ENCODE peak calls at places on chromosomes 12 and 14, in six cellular contexts. One of them, this sample, is unnamed.

GRCh38 chr14:53368714-53369191 is 215.6 kb upstream of the DDHD1 start:
- DNase-seq in lower lobe of right lung: no peak
- DNase-seq in endothelial cell: no peak
- DNase-seq in left ventricle myocardium inferior: no peak
- DNase-seq in left kidney: peak; percentile 31
- DNase-seq in adipocyte: peak; percentile 82
- DNase-seq in this sample: no peak

GRCh38 chr12:49524660-49525324 is 14.0 kb upstream of the KCNH3 start:
- DNase-seq in lower lobe of right lung: no peak
- DNase-seq in endothelial cell: no peak
- DNase-seq in adipocyte: no peak
- DNase-seq in left ventricle myocardium inferior: no peak
- DNase-seq in left kidney: no peak
- DNase-seq in this sample: no peak

GRCh38 chr14:60165547-60165876 is 314 bp upstream of the DHRS7 start:
- DNase-seq in left kidney: no peak
- DNase-seq in left ventricle myocardium inferior: no peak
- DNase-seq in endothelial cell: no peak
- DNase-seq in lower lobe of right lung: no peak
- DNase-seq in adipocyte: no peak
- DNase-seq in this sample: no peak

GRCh38 chr14:23577710-23578392 is 739 bp downstream of the JPH4 start:
- DNase-seq in adipocyte: no peak
- DNase-seq in left ventricle myocardium inferior: no peak
- DNase-seq in lower lobe of right lung: no peak
- DNase-seq in endothelial cell: no peak
- DNase-seq in left kidney: peak; percentile 86
- DNase-seq in this sample: no peak

GRCh38 chr14:104756477-104757237 is 3.7 kb downstream of the SIVA1 start:
- DNase-seq in left kidney: no peak
- DNase-seq in left ventricle myocardium inferior: no peak
- DNase-seq in lower lobe of right lung: no peak
- DNase-seq in adipocyte: no peak
- DNase-seq in endothelial cell: no peak
- DNase-seq in this sample: no peak

GRCh38 chr12:53170876-53171724 is 9.4 kb upstream of the ZNF740 start:
- DNase-seq in endothelial cell: no peak
- DNase-seq in adipocyte: no peak
- DNase-seq in left kidney: peak; percentile 26
- DNase-seq in lower lobe of right lung: no peak
- DNase-seq in left ventricle myocardium inferior: no peak
- DNase-seq in this sample: no peak

GRCh38 chr12:124406043-124406442 is 111.2 kb downstream of the RFLNA start:
- DNase-seq in lower lobe of right lung: no peak
- DNase-seq in left kidney: no peak
- DNase-seq in left ventricle myocardium inferior: no peak
- DNase-seq in endothelial cell: no peak
- DNase-seq in adipocyte: no peak
- DNase-seq in this sample: no peak

GRCh38 chr12:96501139-96501741 is 11.9 kb downstream of the CFAP54 start:
- DNase-seq in left ventricle myocardium inferior: peak; percentile 18
- DNase-seq in lower lobe of right lung: no peak
- DNase-seq in adipocyte: peak; percentile 38
- DNase-seq in left kidney: no peak
- DNase-seq in endothelial cell: peak; percentile 48
- DNase-seq in this sample: peak; percentile 44

GRCh38 chr12:132451172-132451835 is 38.6 kb upstream of the FBRSL1 start:
- DNase-seq in endothelial cell: no peak
- DNase-seq in left kidney: no peak
- DNase-seq in lower lobe of right lung: no peak
- DNase-seq in left ventricle myocardium inferior: no peak
- DNase-seq in adipocyte: no peak
- DNase-seq in this sample: no peak

GRCh38 chr12:8658361-8658760 is 4.3 kb downstream of the MFAP5 start:
- DNase-seq in left ventricle myocardium inferior: no peak
- DNase-seq in endothelial cell: no peak
- DNase-seq in left kidney: no peak
- DNase-seq in lower lobe of right lung: no peak
- DNase-seq in adipocyte: peak; percentile 65
- DNase-seq in this sample: no peak

GRCh38 chr12:123931686-123932321 is 40.8 kb downstream of the CCDC92 start:
- DNase-seq in left ventricle myocardium inferior: no peak
- DNase-seq in endothelial cell: no peak
- DNase-seq in adipocyte: no peak
- DNase-seq in left kidney: no peak
- DNase-seq in lower lobe of right lung: no peak
- DNase-seq in this sample: no peak

GRCh38 chr14:69572634-69573135 is 2.0 kb downstream of the CCDC177 start:
- DNase-seq in lower lobe of right lung: no peak
- DNase-seq in adipocyte: no peak
- DNase-seq in left ventricle myocardium inferior: no peak
- DNase-seq in left kidney: no peak
- DNase-seq in endothelial cell: no peak
- DNase-seq in this sample: no peak

GRCh38 chr14:101004954-101005353 is 101.4 kb upstream of the RTL1 start:
- DNase-seq in lower lobe of right lung: no peak
- DNase-seq in adipocyte: peak; percentile 69
- DNase-seq in endothelial cell: no peak
- DNase-seq in left ventricle myocardium inferior: no peak
- DNase-seq in left kidney: peak; percentile 37
- DNase-seq in this sample: no peak

GRCh38 chr12:6278439-6279255 is 31.8 kb upstream of the PLEKHG6 start:
- DNase-seq in left kidney: peak; percentile 90
- DNase-seq in left ventricle myocardium inferior: peak; percentile 83
- DNase-seq in endothelial cell: peak; percentile 94
- DNase-seq in lower lobe of right lung: peak; percentile 92
- DNase-seq in adipocyte: peak; percentile 96
- DNase-seq in this sample: peak; percentile 93

GRCh38 chr14:34867199-34867598 is 8.0 kb downstream of the BAZ1A start:
- DNase-seq in endothelial cell: no peak
- DNase-seq in lower lobe of right lung: no peak
- DNase-seq in adipocyte: no peak
- DNase-seq in left ventricle myocardium inferior: no peak
- DNase-seq in left kidney: no peak
- DNase-seq in this sample: no peak

GRCh38 chr12:15393037-15393436 is 70.7 kb downstream of the PTPRO start:
- DNase-seq in endothelial cell: no peak
- DNase-seq in adipocyte: no peak
- DNase-seq in lower lobe of right lung: no peak
- DNase-seq in left kidney: no peak
- DNase-seq in left ventricle myocardium inferior: no peak
- DNase-seq in this sample: no peak

GRCh38 chr12:64452559-64453329 is 824 bp downstream of the TBK1 start:
- DNase-seq in lower lobe of right lung: no peak
- DNase-seq in left ventricle myocardium inferior: no peak
- DNase-seq in left kidney: peak; percentile 54
- DNase-seq in adipocyte: peak; percentile 90
- DNase-seq in endothelial cell: no peak
- DNase-seq in this sample: no peak

GRCh38 chr14:95440496-95440895 is 76.0 kb downstream of the SYNE3 start:
- DNase-seq in left ventricle myocardium inferior: no peak
- DNase-seq in left kidney: peak; percentile 27
- DNase-seq in endothelial cell: no peak
- DNase-seq in adipocyte: peak; percentile 88
- DNase-seq in lower lobe of right lung: no peak
- DNase-seq in this sample: no peak

GRCh38 chr12:75623631-75624118 is 112.3 kb upstream of the KRR1 start:
- DNase-seq in left kidney: peak; percentile 40
- DNase-seq in lower lobe of right lung: no peak
- DNase-seq in adipocyte: peak; percentile 61
- DNase-seq in left ventricle myocardium inferior: no peak
- DNase-seq in endothelial cell: no peak
- DNase-seq in this sample: no peak

GRCh38 chr14:86935241-86935640 is 1057.7 kb downstream of the GALC start:
- DNase-seq in lower lobe of right lung: no peak
- DNase-seq in adipocyte: no peak
- DNase-seq in left kidney: no peak
- DNase-seq in endothelial cell: no peak
- DNase-seq in left ventricle myocardium inferior: no peak
- DNase-seq in this sample: no peak

GRCh38 chr12:114866331-114866730 is 182.4 kb upstream of the TBX3 start:
- DNase-seq in endothelial cell: no peak
- DNase-seq in lower lobe of right lung: no peak
- DNase-seq in adipocyte: no peak
- DNase-seq in left ventricle myocardium inferior: no peak
- DNase-seq in left kidney: no peak
- DNase-seq in this sample: no peak

GRCh38 chr14:45227566-45227965 is 25.4 kb downstream of the MIS18BP1 start:
- DNase-seq in endothelial cell: no peak
- DNase-seq in lower lobe of right lung: no peak
- DNase-seq in adipocyte: no peak
- DNase-seq in left kidney: no peak
- DNase-seq in left ventricle myocardium inferior: no peak
- DNase-seq in this sample: no peak

GRCh38 chr12:49230176-49230575 is 34.7 kb upstream of the TUBA1C start:
- DNase-seq in adipocyte: no peak
- DNase-seq in lower lobe of right lung: no peak
- DNase-seq in left ventricle myocardium inferior: no peak
- DNase-seq in endothelial cell: no peak
- DNase-seq in left kidney: no peak
- DNase-seq in this sample: no peak

GRCh38 chr14:105203057-105203494 is 22.0 kb upstream of the NUDT14 start:
- DNase-seq in left kidney: peak; percentile 86
- DNase-seq in adipocyte: peak; percentile 89
- DNase-seq in lower lobe of right lung: peak; percentile 88
- DNase-seq in left ventricle myocardium inferior: peak; percentile 73
- DNase-seq in endothelial cell: peak; percentile 89
- DNase-seq in this sample: no peak

GRCh38 chr12:131012279-131013069 is 58.8 kb downstream of the ADGRD1 start:
- DNase-seq in endothelial cell: no peak
- DNase-seq in adipocyte: no peak
- DNase-seq in left kidney: no peak
- DNase-seq in left ventricle myocardium inferior: no peak
- DNase-seq in lower lobe of right lung: peak; percentile 41
- DNase-seq in this sample: no peak

GRCh38 chr12:78645956-78646355 is 218.6 kb upstream of the SYT1 start:
- DNase-seq in left kidney: no peak
- DNase-seq in adipocyte: peak; percentile 74
- DNase-seq in left ventricle myocardium inferior: no peak
- DNase-seq in lower lobe of right lung: no peak
- DNase-seq in endothelial cell: no peak
- DNase-seq in this sample: no peak

GRCh38 chr12:77782034-77782433 is 48.7 kb upstream of the NAV3 start:
- DNase-seq in lower lobe of right lung: no peak
- DNase-seq in adipocyte: no peak
- DNase-seq in left ventricle myocardium inferior: no peak
- DNase-seq in endothelial cell: no peak
- DNase-seq in left kidney: no peak
- DNase-seq in this sample: no peak

GRCh38 chr12:44157359-44157758 is 321.5 kb downstream of the TMEM117 start:
- DNase-seq in lower lobe of right lung: no peak
- DNase-seq in left kidney: no peak
- DNase-seq in endothelial cell: no peak
- DNase-seq in left ventricle myocardium inferior: no peak
- DNase-seq in adipocyte: no peak
- DNase-seq in this sample: no peak

GRCh38 chr12:64747681-64748080 is 11.5 kb downstream of the GNS start:
- DNase-seq in endothelial cell: no peak
- DNase-seq in lower lobe of right lung: no peak
- DNase-seq in left ventricle myocardium inferior: no peak
- DNase-seq in left kidney: no peak
- DNase-seq in adipocyte: no peak
- DNase-seq in this sample: no peak

GRCh38 chr12:12019881-12020280 is 50.9 kb upstream of the BCL2L14 start:
- DNase-seq in left kidney: no peak
- DNase-seq in adipocyte: no peak
- DNase-seq in left ventricle myocardium inferior: no peak
- DNase-seq in endothelial cell: no peak
- DNase-seq in lower lobe of right lung: no peak
- DNase-seq in this sample: no peak

GRCh38 chr12:43282106-43282505 is 269.9 kb downstream of the ADAMTS20 start:
- DNase-seq in adipocyte: peak; percentile 79
- DNase-seq in left kidney: no peak
- DNase-seq in left ventricle myocardium inferior: no peak
- DNase-seq in endothelial cell: no peak
- DNase-seq in lower lobe of right lung: no peak
- DNase-seq in this sample: no peak

GRCh38 chr14:70660967-70661871 is 19.5 kb downstream of the TTC9 start:
- DNase-seq in adipocyte: no peak
- DNase-seq in lower lobe of right lung: no peak
- DNase-seq in left ventricle myocardium inferior: no peak
- DNase-seq in left kidney: no peak
- DNase-seq in endothelial cell: no peak
- DNase-seq in this sample: no peak